ENCODE peak calls at places on chromosome 12, in four cellular contexts. J is lower lobe of right lung, Y is heart right ventricle, L is coronary artery. V is an unnamed sample.

GRCh38 chr12:40105515-40106201 is at the start of gene SLC2A13:
- DNase-seq in J (peak; percentile 82), Y (peak; percentile 65), L (peak; percentile 84), V (peak; percentile 80)

GRCh38 chr12:117686911-117687377 is 281.8 kb downstream of the KSR2 start:
- DNase-seq in J (no peak), Y (no peak), L (no peak), V (no peak)

GRCh38 chr12:56645201-56645716 is 525 bp downstream of the ATP5F1B start:
- DNase-seq in J (no peak), Y (peak; percentile 36), L (no peak), V (peak; percentile 36)

GRCh38 chr12:47021298-47021697 is 58.1 kb upstream of the PCED1B start:
- DNase-seq in J (no peak), Y (peak; percentile 21), L (no peak), V (no peak)

GRCh38 chr12:7403466-7403865 is 40.5 kb downstream of the CD163L1 start:
- DNase-seq in J (no peak), Y (no peak), L (no peak), V (no peak)

GRCh38 chr12:80810874-80811273 is 94.2 kb downstream of the MYF5 start:
- DNase-seq in J (no peak), Y (no peak), L (no peak), V (no peak)

GRCh38 chr12:77995436-77996167 is 164.9 kb downstream of the NAV3 start:
- DNase-seq in J (no peak), Y (no peak), L (no peak), V (no peak)

GRCh38 chr12:25675808-25676207 is 122.7 kb upstream of the LMNTD1 start:
- DNase-seq in J (no peak), Y (no peak), L (no peak), V (no peak)

GRCh38 chr12:75690556-75690955 is 179.1 kb upstream of the KRR1 start:
- DNase-seq in J (no peak), Y (no peak), L (no peak), V (no peak)

GRCh38 chr12:26124491-26125450 is at the start of gene BHLHE41:
- DNase-seq in J (peak; percentile 86), Y (peak; percentile 83), L (peak; percentile 89), V (peak; percentile 93)

GRCh38 chr12:69886715-69887114 is 61.7 kb downstream of the MYRFL start:
- DNase-seq in J (no peak), Y (no peak), L (no peak), V (no peak)

GRCh38 chr12:106239951-106240335 is 7.9 kb downstream of the CKAP4 start:
- DNase-seq in J (no peak), Y (no peak), L (no peak), V (no peak)

GRCh38 chr12:64733857-64734256 is 25.3 kb downstream of the GNS start:
- DNase-seq in J (no peak), Y (peak; percentile 78), L (no peak), V (peak; percentile 76)

GRCh38 chr12:39587247-39587646 is 32.4 kb downstream of the ABCD2 start:
- DNase-seq in J (no peak), Y (peak; percentile 13), L (no peak), V (no peak)

GRCh38 chr12:11723993-11724392 is 74.5 kb downstream of the ETV6 start:
- DNase-seq in J (no peak), Y (no peak), L (no peak), V (no peak)

GRCh38 chr12:71135812-71136176 is 22.0 kb downstream of the TSPAN8 start:
- DNase-seq in J (no peak), Y (no peak), L (no peak), V (no peak)

GRCh38 chr12:124713041-124713435 is 145.6 kb upstream of the NCOR2 start:
- DNase-seq in J (peak; percentile 71), Y (peak; percentile 73), L (no peak), V (peak; percentile 78)

GRCh38 chr12:64522316-64522715 is 70.4 kb downstream of the TBK1 start:
- DNase-seq in J (no peak), Y (no peak), L (no peak), V (no peak)

GRCh38 chr12:57005980-57006808 is at the start of gene ZBTB39:
- DNase-seq in J (peak; percentile 64), Y (peak; percentile 32), L (peak; percentile 73), V (peak; percentile 56)

GRCh38 chr12:11836282-11836963 is 186.9 kb downstream of the ETV6 start:
- DNase-seq in J (peak; percentile 77), Y (peak; percentile 31), L (no peak), V (peak; percentile 64)

GRCh38 chr12:49633703-49634311 is 10.4 kb downstream of the PRPF40B start:
- DNase-seq in J (no peak), Y (no peak), L (no peak), V (no peak)

GRCh38 chr12:66662729-66663128 is 16.1 kb downstream of the GRIP1 start:
- DNase-seq in J (no peak), Y (no peak), L (no peak), V (no peak)

GRCh38 chr12:8887285-8887715 is 27.0 kb upstream of the PHC1 start:
- DNase-seq in J (no peak), Y (no peak), L (no peak), V (no peak)

GRCh38 chr12:47383942-47384341 is 304.2 kb upstream of the AMIGO2 start:
- DNase-seq in J (no peak), Y (no peak), L (no peak), V (no peak)

GRCh38 chr12:67046062-67046461 is 223.1 kb upstream of the CAND1 start:
- DNase-seq in J (no peak), Y (no peak), L (no peak), V (no peak)

GRCh38 chr12:80018119-80018518 is 81.2 kb upstream of the OTOGL start:
- DNase-seq in J (no peak), Y (no peak), L (no peak), V (no peak)

GRCh38 chr12:105783983-105784947 is 354.5 kb downstream of the NUAK1 start:
- DNase-seq in J (no peak), Y (no peak), L (no peak), V (peak; percentile 24)

GRCh38 chr12:47715393-47715876 is 9.6 kb upstream of the RPAP3 start:
- DNase-seq in J (peak; percentile 81), Y (peak; percentile 86), L (peak; percentile 86), V (peak; percentile 81)

DNA sequence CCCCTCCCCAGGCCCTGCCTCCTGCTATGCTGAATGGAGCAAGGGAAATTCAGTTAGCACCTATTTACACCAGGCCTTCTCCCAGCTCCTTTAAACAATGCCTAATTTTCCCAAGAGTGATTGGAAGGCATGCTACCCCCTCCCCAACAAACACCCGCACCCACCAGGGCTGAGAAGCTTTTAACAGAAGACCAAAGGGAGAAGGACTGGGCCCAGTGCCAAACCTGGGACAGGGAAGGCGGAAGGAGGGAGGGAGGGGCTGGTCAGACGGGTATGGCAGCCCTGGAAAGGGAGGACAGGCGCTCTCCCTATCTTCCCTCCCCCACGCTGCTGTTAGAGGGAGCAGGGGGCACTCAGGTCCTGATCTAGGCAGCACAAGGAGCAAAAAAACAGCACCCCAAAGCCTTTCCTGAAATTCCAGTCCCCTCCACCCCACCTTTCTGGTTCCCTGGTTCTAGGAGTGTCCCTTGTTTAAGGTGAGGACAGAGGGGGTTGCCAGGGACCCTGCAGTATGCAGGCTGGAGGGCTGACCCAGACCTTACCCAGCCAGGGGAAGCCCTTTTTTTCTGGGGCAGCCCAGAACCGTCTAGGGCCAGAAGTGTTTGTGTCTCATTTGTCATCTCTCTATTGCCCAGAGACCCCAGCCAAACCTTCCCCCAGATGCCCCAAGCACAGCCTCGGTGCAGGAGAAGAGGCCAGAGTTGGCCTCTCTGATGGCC is 2.4 kb upstream of the KRT8 start:
- DNase-seq in J (peak; percentile 83), Y (no peak), L (no peak), V (peak; percentile 41)
- H3K27ac ChIP-seq in J (peak overlapping the region; percentile 85), Y (no peak overlapping the region), L (peak overlapping the region; percentile 22), V (no peak overlapping the region)

GRCh38 chr12:111202237-111202592 is 166.7 kb downstream of the PHETA1 start:
- DNase-seq in J (no peak), Y (no peak), L (no peak), V (no peak)

GRCh38 chr12:111204684-111205305 is 164.1 kb downstream of the PHETA1 start:
- DNase-seq in J (no peak), Y (peak; percentile 36), L (no peak), V (peak; percentile 54)

GRCh38 chr12:111203969-111204368 is 164.9 kb downstream of the PHETA1 start:
- DNase-seq in J (no peak), Y (no peak), L (no peak), V (no peak)

GRCh38 chr12:111201036-111201435 is 167.9 kb downstream of the PHETA1 start:
- DNase-seq in J (no peak), Y (no peak), L (no peak), V (no peak)

GRCh38 chr12:111201495-111202236 is 167.2 kb downstream of the PHETA1 start:
- DNase-seq in J (no peak), Y (no peak), L (no peak), V (no peak)
- H3K27ac ChIP-seq in J (no peak overlapping the region), Y (no peak overlapping the region), L (no peak overlapping the region), V (no peak overlapping the region)

GRCh38 chr12:128803788-128804187 is 20.0 kb downstream of the SLC15A4 start:
- DNase-seq in J (no peak), Y (no peak), L (no peak), V (no peak)
- H3K27ac ChIP-seq in J (no peak overlapping the region), Y (peak overlapping the region; percentile 9), L (no peak overlapping the region), V (no peak overlapping the region)

GRCh38 chr12:6205761-6206160 is 5.6 kb downstream of the CD9 start:
- DNase-seq in J (no peak), Y (no peak), L (no peak), V (peak; percentile 13)

GRCh38 chr12:6206327-6206726 is 6.1 kb downstream of the CD9 start:
- DNase-seq in J (no peak), Y (no peak), L (no peak), V (peak; percentile 67)

GRCh38 chr12:6207254-6207942 is 7.2 kb downstream of the CD9 start:
- DNase-seq in J (no peak), Y (no peak), L (no peak), V (no peak)

GRCh38 chr12:6205144-6205539 is 4.9 kb downstream of the CD9 start:
- DNase-seq in J (no peak), Y (peak; percentile 79), L (no peak), V (peak; percentile 91)

DNA sequence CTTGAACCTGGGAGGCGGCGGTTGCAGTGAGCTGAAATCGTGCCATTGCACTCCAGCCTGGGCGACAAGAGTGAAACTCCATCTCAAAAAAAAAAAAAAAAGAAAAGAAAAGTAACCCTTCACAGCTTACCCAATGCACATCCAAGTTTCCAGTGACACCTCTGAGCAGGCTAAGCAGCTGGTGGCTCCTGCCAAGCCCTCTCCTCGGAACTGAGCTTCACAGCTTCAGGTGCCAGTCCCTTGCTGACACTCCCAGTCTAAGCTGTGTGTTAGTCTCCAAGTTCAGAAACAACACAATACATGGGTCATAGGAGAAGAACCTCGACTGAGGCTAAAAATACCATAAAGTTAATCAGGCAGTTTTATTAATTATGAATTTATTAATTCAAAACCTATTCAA is 7.9 kb downstream of the CD9 start:
- DNase-seq in J (no peak), Y (no peak), L (no peak), V (peak; percentile 26)
- H3K27ac ChIP-seq in J (peak overlapping the region; percentile 69), Y (peak overlapping the region; percentile 96), L (peak overlapping the region; percentile 99), V (no peak overlapping the region)

GRCh38 chr12:116385486-116386217 is 108.2 kb upstream of the MED13L start:
- DNase-seq in J (no peak), Y (no peak), L (no peak), V (no peak)
- H3K27ac ChIP-seq in J (no peak overlapping the region), Y (no peak overlapping the region), L (no peak overlapping the region), V (no peak overlapping the region)

GRCh38 chr12:2212537-2212936 is 159.8 kb downstream of the CACNA1C start:
- DNase-seq in J (no peak), Y (no peak), L (peak; percentile 3), V (no peak)
- H3K27ac ChIP-seq in J (no peak overlapping the region), Y (peak overlapping the region; percentile 63), L (peak overlapping the region; percentile 52), V (no peak overlapping the region)

GRCh38 chr12:113906411-113907200 is 59.5 kb downstream of the RBM19 start:
- DNase-seq in J (no peak), Y (no peak), L (no peak), V (no peak)
- H3K27ac ChIP-seq in J (no peak overlapping the region), Y (no peak overlapping the region), L (no peak overlapping the region), V (no peak overlapping the region)

V was measured in right cardiac atrium.